ENCODE peak calls at places on chromosomes 13 and 19, in ten cellular contexts. K, W, G, E, R, I, S, B, F and U are unnamed samples.

GRCh38 chr19:40089462-40089861 is 1.3 kb downstream of the ZNF780A start:
- DNase-seq in K (no peak), W (no peak), G (no peak), E (no peak), R (peak), I (no peak), S (no peak), B (no peak), F (no peak), U (peak)

GRCh38 chr13:51977606-51978005 is 33.6 kb downstream of the ATP7B start:
- DNase-seq in K (no peak), W (no peak), G (no peak), E (no peak), R (no peak), I (no peak), S (no peak), B (no peak), F (no peak), U (no peak)

GRCh38 chr13:48828962-48829405 is 146.7 kb upstream of the FNDC3A start:
- DNase-seq in K (no peak), W (no peak), G (peak), E (no peak), R (no peak), I (no peak), S (no peak), B (peak), F (no peak), U (no peak)

GRCh38 chr13:35729926-35730627 is 253.6 kb upstream of the MAB21L1 start:
- DNase-seq in K (no peak), W (no peak), G (no peak), E (no peak), R (no peak), I (no peak), S (no peak), B (no peak), F (no peak), U (no peak)

GRCh38 chr19:45677351-45678230 is 9.6 kb downstream of the GIPR start:
- DNase-seq in K (no peak), W (peak), G (peak), E (peak), R (peak), I (peak), S (peak), B (peak), F (peak), U (peak)

GRCh38 chr13:75839418-75839817 is 203.3 kb downstream of the LMO7 start:
- DNase-seq in K (no peak), W (no peak), G (no peak), E (no peak), R (no peak), I (no peak), S (no peak), B (no peak), F (no peak), U (no peak)

GRCh38 chr19:32669205-32669785 is 5.7 kb downstream of the ANKRD27 start:
- DNase-seq in K (no peak), W (no peak), G (no peak), E (no peak), R (no peak), I (no peak), S (no peak), B (no peak), F (no peak), U (no peak)

GRCh38 chr19:37931941-37932655 is 25.1 kb downstream of the SIPA1L3 start:
- DNase-seq in K (peak), W (peak), G (peak), E (no peak), R (no peak), I (peak), S (peak), B (no peak), F (peak), U (peak)

GRCh38 chr13:22505489-22505888 is 675.3 kb upstream of the SGCG start:
- DNase-seq in K (no peak), W (no peak), G (no peak), E (no peak), R (no peak), I (no peak), S (no peak), B (no peak), F (no peak), U (no peak)

GRCh38 chr13:111143875-111144540 is 28.9 kb downstream of the ARHGEF7 start:
- DNase-seq in K (no peak), W (no peak), G (no peak), E (no peak), R (no peak), I (no peak), S (no peak), B (no peak), F (no peak), U (no peak)

GRCh38 chr19:30204721-30205120 is 167.5 kb upstream of the ZNF536 start:
- DNase-seq in K (no peak), W (no peak), G (no peak), E (no peak), R (no peak), I (no peak), S (no peak), B (no peak), F (no peak), U (no peak)

GRCh38 chr19:30207357-30207756 is 164.8 kb upstream of the ZNF536 start:
- DNase-seq in K (no peak), W (no peak), G (no peak), E (no peak), R (no peak), I (no peak), S (no peak), B (no peak), F (no peak), U (no peak)

GRCh38 chr19:30208661-30209060 is 163.5 kb upstream of the ZNF536 start:
- DNase-seq in K (no peak), W (no peak), G (no peak), E (no peak), R (no peak), I (no peak), S (no peak), B (no peak), F (no peak), U (no peak)

GRCh38 chr19:30209617-30210600 is 162.3 kb upstream of the ZNF536 start:
- DNase-seq in K (no peak), W (no peak), G (no peak), E (no peak), R (no peak), I (no peak), S (no peak), B (peak), F (no peak), U (no peak)

GRCh38 chr19:30206187-30206586 is 166.0 kb upstream of the ZNF536 start:
- DNase-seq in K (no peak), W (no peak), G (no peak), E (no peak), R (no peak), I (no peak), S (no peak), B (no peak), F (no peak), U (no peak)
- TF ChIP-seq EP300 in K (no peak), W (no peak), G (no peak), E (no peak), R (no peak), I (no peak), S (no peak), B (no peak), F (no peak), U (no peak)

GRCh38 chr19:6222884-6223283 is 56.9 kb downstream of the MLLT1 start:
- DNase-seq in K (no peak), W (no peak), G (no peak), E (no peak), R (no peak), I (no peak), S (no peak), B (no peak), F (no peak), U (no peak)
- H3K4me3 ChIP-seq in K (no peak), W (no peak), G (no peak), E (no peak), R (no peak), I (no peak), S (no peak), B (no peak), F (no peak), U (no peak)

GRCh38 chr13:98998831-98999634 is 21.2 kb upstream of the DOCK9 start:
- DNase-seq in K (no peak), W (no peak), G (no peak), E (no peak), R (peak), I (no peak), S (no peak), B (no peak), F (no peak), U (peak)
- TF ChIP-seq EP300 in K (no peak), W (no peak), G (no peak), E (peak), R (no peak), I (no peak), S (no peak), B (no peak), F (no peak), U (no peak)

GRCh38 chr19:952049-952679 is 26.3 kb downstream of the ARID3A start:
- DNase-seq in K (no peak), W (no peak), G (no peak), E (no peak), R (peak), I (no peak), S (no peak), B (no peak), F (no peak), U (no peak)

GRCh38 chr19:954672-955494 is 29.0 kb downstream of the ARID3A start:
- DNase-seq in K (no peak), W (no peak), G (no peak), E (no peak), R (peak), I (no peak), S (peak), B (no peak), F (no peak), U (no peak)

GRCh38 chr19:954272-954671 is 28.4 kb downstream of the ARID3A start:
- DNase-seq in K (no peak), W (no peak), G (no peak), E (no peak), R (peak), I (no peak), S (no peak), B (no peak), F (no peak), U (no peak)

GRCh38 chr19:952680-953500 is 27.1 kb downstream of the ARID3A start:
- DNase-seq in K (no peak), W (no peak), G (no peak), E (no peak), R (peak), I (peak), S (peak), B (no peak), F (no peak), U (peak)

DNA sequence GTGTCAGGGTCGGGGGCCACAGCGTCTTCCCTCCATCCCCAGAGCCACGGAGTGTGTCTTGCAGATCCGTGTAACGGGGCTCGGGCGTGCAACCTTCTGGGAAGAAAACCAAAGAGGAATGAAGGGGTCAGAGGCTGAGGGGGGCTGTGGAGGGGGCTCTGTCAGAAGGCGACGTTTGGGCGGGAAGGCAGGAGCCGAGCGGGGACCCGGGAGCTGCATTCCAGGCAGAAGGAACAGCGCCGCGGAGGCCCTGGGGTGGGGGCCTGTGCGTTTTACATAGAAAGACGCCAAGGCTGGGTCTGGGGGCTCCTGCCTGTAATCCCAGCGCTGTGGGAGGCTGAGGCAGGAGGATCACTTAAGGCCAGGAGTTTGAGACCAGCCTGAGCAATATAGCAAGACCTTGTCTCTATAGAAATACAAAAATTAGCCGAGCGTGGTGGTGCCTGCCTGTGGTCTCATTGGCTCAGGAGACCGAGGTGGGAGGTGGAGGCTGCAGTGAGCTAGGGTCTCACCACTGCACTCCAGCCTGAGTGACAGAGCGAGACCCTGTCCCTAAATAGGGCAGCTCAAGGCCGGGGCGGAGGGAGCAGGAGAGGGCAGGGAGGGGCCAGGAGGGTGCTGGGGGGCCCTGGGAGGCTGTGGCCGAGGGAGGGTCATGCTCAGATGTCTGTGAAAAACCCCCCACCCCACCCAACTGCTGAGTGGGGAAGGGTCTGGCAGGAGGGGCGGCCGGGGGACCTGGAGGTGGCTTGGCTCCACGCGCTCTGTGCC is 27.9 kb downstream of the ARID3A start:
- DNase-seq in K (no peak), W (no peak), G (no peak), E (no peak), R (peak), I (no peak), S (no peak), B (no peak), F (no peak), U (no peak)
- H3K4me3 ChIP-seq in K (no peak), W (no peak), G (no peak), E (no peak), R (peak), I (no peak), S (no peak), B (no peak), F (peak), U (no peak)

DNA sequence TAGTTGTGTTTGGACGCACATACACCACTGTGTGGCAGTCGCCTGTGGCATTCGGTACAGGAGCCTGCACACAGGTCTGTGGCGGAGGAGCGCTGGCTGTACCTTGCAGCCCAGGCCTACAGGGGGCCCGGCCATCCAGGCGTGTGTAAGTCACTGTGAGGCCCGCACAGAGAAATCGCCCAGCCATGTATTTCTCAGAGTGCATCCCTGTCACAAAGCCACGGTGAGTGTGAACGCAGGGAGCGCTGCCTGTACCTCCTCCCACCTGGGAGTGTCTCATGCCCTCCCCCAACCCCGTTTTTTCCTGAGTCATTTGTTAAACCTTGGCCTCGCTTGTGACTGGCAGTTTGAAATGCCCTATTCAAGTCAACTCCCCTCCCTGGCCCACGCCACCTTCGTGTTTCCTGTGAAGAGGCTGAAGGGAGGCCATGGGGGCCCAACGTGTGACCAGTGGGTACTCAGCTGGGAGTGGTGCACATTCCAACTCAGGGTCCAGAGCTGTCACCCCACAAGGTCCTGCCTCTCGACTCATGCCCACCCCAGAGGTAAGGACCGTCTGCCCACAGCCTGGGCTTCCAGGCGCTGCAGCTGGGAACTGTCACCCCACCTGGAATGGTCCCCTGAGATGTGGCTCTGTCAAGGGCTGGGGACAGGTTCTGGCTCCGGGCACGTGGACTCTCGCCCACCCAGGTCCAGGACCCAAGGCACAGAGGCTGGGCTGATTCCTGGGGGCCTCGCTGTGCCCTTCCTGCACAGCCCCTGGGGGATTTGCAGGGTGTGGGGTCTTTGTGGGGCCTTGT is 11.6 kb upstream of the RASA3 start:
- DNase-seq in K (peak), W (no peak), G (peak), E (no peak), R (peak), I (no peak), S (peak), B (peak), F (no peak), U (no peak)
- TF ChIP-seq EP300 in K (no peak), W (no peak), G (no peak), E (no peak), R (no peak), I (no peak), S (no peak), B (no peak), F (no peak), U (no peak)

GRCh38 chr19:35909684-35910035 is 1.6 kb upstream of the TYROBP start:
- DNase-seq in K (no peak), W (no peak), G (no peak), E (no peak), R (no peak), I (no peak), S (no peak), B (no peak), F (no peak), U (no peak)

GRCh38 chr19:35908977-35909683 is 1.0 kb upstream of the TYROBP start:
- DNase-seq in K (peak), W (peak), G (no peak), E (peak), R (peak), I (peak), S (peak), B (no peak), F (no peak), U (no peak)

GRCh38 chr19:35908010-35908441 is at the start of gene TYROBP:
- DNase-seq in K (no peak), W (no peak), G (no peak), E (no peak), R (no peak), I (peak), S (no peak), B (no peak), F (no peak), U (no peak)

GRCh38 chr19:35905178-35905727 is 2.8 kb downstream of the TYROBP start:
- DNase-seq in K (no peak), W (no peak), G (no peak), E (no peak), R (no peak), I (no peak), S (no peak), B (no peak), F (no peak), U (no peak)

DNA sequence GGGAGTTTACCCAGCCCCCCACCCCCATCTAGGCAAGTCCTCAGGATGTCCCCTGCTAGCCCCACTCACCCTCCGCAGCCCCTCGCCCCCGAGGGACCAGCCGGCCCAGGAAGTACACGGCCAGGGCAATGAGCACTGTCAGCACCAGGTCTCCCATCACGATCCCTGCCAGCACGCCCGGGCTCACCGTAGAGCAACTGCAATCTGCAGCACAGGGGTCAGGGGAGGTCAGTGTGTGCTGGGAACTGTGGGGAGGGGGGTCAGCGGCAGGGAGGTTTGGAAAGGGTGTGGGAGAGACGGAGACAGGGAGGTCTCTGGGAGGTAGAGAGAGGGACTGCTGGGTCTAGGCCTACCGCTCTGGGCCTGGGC is 734 bp downstream of the TYROBP start:
- DNase-seq in K (no peak), W (no peak), G (no peak), E (no peak), R (no peak), I (no peak), S (no peak), B (peak), F (no peak), U (no peak)
- H3K4me3 ChIP-seq in K (peak), W (peak), G (no peak), E (peak), R (no peak), I (no peak), S (no peak), B (no peak), F (peak), U (no peak)

GRCh38 chr13:95044452-95045205 is 256.6 kb downstream of the ABCC4 start:
- DNase-seq in K (no peak), W (no peak), G (no peak), E (no peak), R (no peak), I (no peak), S (no peak), B (no peak), F (no peak), U (no peak)

GRCh38 chr13:95050800-95051620 is 250.2 kb downstream of the ABCC4 start:
- DNase-seq in K (no peak), W (no peak), G (no peak), E (no peak), R (no peak), I (no peak), S (no peak), B (no peak), F (no peak), U (no peak)

DNA sequence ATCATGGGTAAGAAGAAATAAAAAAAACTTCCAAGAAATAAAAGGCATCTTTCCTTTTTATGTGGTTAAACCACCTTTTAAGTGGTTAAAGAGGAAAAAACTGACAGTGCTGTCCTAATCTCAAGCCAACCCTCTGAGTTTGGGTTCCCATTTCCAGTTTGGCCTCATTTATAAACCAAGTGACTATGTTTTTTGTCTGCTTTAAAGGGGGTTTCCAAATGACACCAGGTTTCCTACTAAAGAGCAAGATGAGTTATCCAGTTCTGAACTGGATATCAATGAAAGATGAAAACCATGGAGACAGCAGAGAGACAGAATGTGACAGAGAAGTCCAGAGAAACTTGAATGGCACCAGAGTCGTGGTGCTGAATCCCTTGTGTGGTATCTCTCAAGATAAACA is 251.5 kb downstream of the ABCC4 start:
- DNase-seq in K (no peak), W (no peak), G (no peak), E (no peak), R (no peak), I (no peak), S (no peak), B (no peak), F (no peak), U (no peak)
- TF ChIP-seq EP300 in K (no peak), W (no peak), G (no peak), E (no peak), R (no peak), I (no peak), S (no peak), B (no peak), F (no peak), U (no peak)